ENCODE peak calls at places on chromosome 15, in four cellular contexts. X, H, Z and M are unnamed samples.

GRCh38 chr15:68696532-68697363 is 118.0 kb downstream of the CORO2B start:
- DNase-seq in X (no peak), H (no peak), Z (no peak), M (no peak)

GRCh38 chr15:26891448-26891881 is 24.6 kb downstream of the GABRA5 start:
- DNase-seq in H (no peak), X (no peak), Z (no peak), M (peak; percentile 12)

GRCh38 chr15:42155546-42156265 is 730 bp downstream of the PLA2G4F start:
- DNase-seq in Z (no peak), H (no peak), X (no peak), M (no peak)

GRCh38 chr15:83066034-83066760 is 855 bp downstream of the BTBD1 start:
- DNase-seq in H (no peak), X (no peak), Z (no peak), M (no peak)

GRCh38 chr15:86691091-86691490 is 611.4 kb downstream of the AGBL1 start:
- DNase-seq in Z (no peak), H (no peak), X (no peak), M (no peak)

GRCh38 chr15:41256577-41257038 is 25.5 kb downstream of the CHP1 start:
- DNase-seq in Z (no peak), H (no peak), X (no peak), M (no peak)

GRCh38 chr15:27730878-27731277 is 368.2 kb downstream of the OCA2 start:
- DNase-seq in X (no peak), H (no peak), Z (no peak), M (no peak)

GRCh38 chr15:80174017-80174746 is 21.4 kb downstream of the FAH start:
- DNase-seq in X (no peak), Z (no peak), H (no peak), M (no peak)

GRCh38 chr15:50798684-50799083 is 33.2 kb upstream of the SPPL2A start:
- DNase-seq in H (no peak), Z (no peak), X (no peak), M (no peak)

GRCh38 chr15:81032818-81033217 is 32.1 kb downstream of the TLNRD1 start:
- DNase-seq in H (no peak), Z (no peak), X (no peak), M (no peak)

GRCh38 chr15:48559270-48559669 is 86.2 kb downstream of the FBN1 start:
- DNase-seq in H (peak; percentile 57), X (peak; percentile 64), Z (no peak), M (no peak)

GRCh38 chr15:80179025-80179759 is 26.4 kb downstream of the FAH start:
- DNase-seq in H (peak; percentile 85), Z (no peak), X (no peak), M (peak; percentile 83)

GRCh38 chr15:70048196-70048565 is 49.5 kb downstream of the TLE3 start:
- DNase-seq in H (no peak), Z (no peak), X (peak; percentile 13), M (no peak)

GRCh38 chr15:31528846-31529245 is 202.2 kb downstream of the KLF13 start:
- DNase-seq in H (no peak), X (no peak), Z (no peak), M (no peak)

GRCh38 chr15:64619880-64620839 is 155.2 kb downstream of the RBPMS2 start:
- DNase-seq in X (no peak), Z (no peak), H (no peak), M (peak; percentile 60)

GRCh38 chr15:89136084-89136806 is 48.0 kb downstream of the ABHD2 start:
- DNase-seq in X (no peak), H (no peak), Z (no peak), M (no peak)

GRCh38 chr15:89129123-89129815 is 41.0 kb downstream of the ABHD2 start:
- DNase-seq in X (peak; percentile 60), Z (no peak), H (no peak), M (no peak)

GRCh38 chr15:89130194-89130593 is 41.9 kb downstream of the ABHD2 start:
- DNase-seq in H (no peak), X (no peak), Z (no peak), M (no peak)

GRCh38 chr15:89129816-89130134 is 41.5 kb downstream of the ABHD2 start:
- DNase-seq in X (no peak), Z (no peak), H (no peak), M (no peak)

DNA sequence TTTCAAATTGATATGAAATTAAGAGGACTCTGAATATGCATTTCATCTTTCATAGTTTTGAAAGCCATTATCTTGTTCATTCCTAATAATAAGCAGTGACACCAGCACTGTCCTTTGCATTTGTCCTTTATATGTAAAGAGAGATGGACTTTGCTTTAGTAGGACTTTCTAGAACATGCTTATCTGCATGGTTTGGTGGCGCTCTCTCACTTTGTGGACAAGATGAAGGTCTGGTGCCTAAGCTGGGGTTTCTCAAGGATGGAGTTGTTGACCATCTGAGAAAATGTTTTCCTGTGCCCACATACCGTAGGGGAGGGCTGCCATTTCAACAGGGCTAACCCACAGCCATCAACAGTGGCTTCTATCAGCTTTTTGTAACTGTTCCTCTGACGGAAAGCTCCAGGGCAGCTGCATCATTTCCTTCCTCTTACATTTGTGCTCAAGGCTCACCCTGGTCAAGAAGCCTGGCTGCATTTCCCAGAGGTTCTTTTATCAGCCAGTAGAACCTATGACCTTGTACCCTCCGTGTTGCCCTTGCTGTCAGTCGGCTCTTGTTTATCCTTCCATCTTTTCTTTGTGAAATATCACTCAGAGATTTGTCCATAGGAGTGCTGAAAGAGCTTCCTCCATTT is 44.5 kb downstream of the ABHD2 start:
- DNase-seq in X (no peak), Z (no peak), H (no peak), M (no peak)
- H3K27ac ChIP-seq in X (no peak overlapping the region), Z (no peak overlapping the region), H (no peak overlapping the region), M (no peak overlapping the region)

DNA sequence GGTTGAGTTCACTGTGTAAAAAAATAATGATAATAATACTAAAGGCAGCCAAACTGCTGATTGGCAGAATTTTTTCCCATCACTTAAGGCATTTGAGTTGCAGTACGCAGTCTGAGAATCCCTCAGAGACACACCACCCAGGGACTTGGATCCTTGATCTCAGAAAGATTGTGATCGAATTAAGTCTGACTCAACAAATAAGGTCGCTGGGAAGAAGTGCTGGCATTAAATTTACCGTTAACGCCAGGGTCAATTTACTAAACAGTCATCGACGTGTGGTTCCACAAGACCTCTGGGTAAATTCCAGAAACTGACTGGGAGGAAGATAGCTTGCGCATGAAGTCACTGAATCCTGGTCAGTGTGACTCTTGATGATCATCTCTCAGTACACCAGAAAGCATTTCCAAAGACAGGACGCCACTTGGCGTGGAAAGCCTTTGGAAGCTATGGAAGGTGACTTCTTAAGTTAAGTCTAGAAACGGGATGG is 48.3 kb upstream of the CGNL1 start:
- DNase-seq in Z (no peak), X (no peak), H (peak; percentile 90), M (no peak)
- H3K27ac ChIP-seq in Z (no peak overlapping the region), X (no peak overlapping the region), H (peak overlapping the region; percentile 74), M (no peak overlapping the region)

GRCh38 chr15:76006136-76006778 is 6.0 kb downstream of the NRG4 start:
- DNase-seq in Z (no peak), X (no peak), H (no peak), M (no peak)

GRCh38 chr15:76011611-76012010 is 613 bp downstream of the NRG4 start:
- DNase-seq in X (no peak), Z (no peak), H (no peak), M (no peak)

DNA sequence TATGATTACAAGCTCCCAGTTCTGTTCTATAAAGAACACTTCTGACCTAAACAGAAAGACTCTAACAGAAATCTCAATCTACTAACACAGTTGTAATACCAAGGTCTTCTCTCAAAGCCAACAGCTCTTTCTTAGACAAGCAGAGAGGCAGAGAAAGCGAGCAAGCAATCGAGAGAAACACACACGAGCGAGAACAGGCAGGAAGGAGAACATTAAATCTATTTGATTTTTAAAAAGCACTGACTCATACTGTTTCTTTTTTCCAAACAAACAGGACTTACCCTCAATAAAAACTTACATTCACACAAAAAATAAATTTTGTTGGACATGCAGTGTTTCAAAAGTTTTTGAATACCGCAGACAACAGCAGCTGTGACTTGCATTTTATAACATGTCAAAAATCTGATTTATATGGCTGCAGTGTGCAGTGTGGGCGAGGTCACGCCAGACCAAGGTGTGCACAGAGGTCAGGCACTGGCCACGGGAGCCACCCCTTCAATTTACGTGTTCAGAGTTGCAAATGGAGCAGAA is at the start of gene NRG4:
- DNase-seq in X (no peak), Z (peak; percentile 10), H (no peak), M (no peak)
- H3K27ac ChIP-seq in X (no peak within 1 kb of the TSS), Z (peak within 1 kb of the TSS; percentile 18), H (no peak within 1 kb of the TSS), M (peak within 1 kb of the TSS; percentile 31)

GRCh38 chr15:40083756-40084101 is 24.9 kb downstream of the BMF start:
- DNase-seq in Z (no peak), H (no peak), X (no peak), M (no peak)

GRCh38 chr15:40080847-40081246 is 27.8 kb downstream of the BMF start:
- DNase-seq in Z (no peak), H (no peak), X (no peak), M (no peak)

GRCh38 chr15:40082195-40082868 is 26.3 kb downstream of the BMF start:
- DNase-seq in H (no peak), Z (no peak), X (no peak), M (no peak)

GRCh38 chr15:40080104-40080503 is 28.6 kb downstream of the BMF start:
- DNase-seq in Z (no peak), X (no peak), H (no peak), M (no peak)

GRCh38 chr15:40081691-40082194 is 26.9 kb downstream of the BMF start:
- DNase-seq in Z (no peak), X (peak; percentile 71), H (no peak), M (no peak)
- H3K27ac ChIP-seq in Z (no peak overlapping the region), X (peak overlapping the region; percentile 23), H (peak overlapping the region; percentile 61), M (no peak overlapping the region)

GRCh38 chr15:72481015-72481659 is 7.0 kb downstream of the ARIH1 start:
- DNase-seq in Z (no peak), X (no peak), H (no peak), M (no peak)

GRCh38 chr15:72487070-72487797 is 13.1 kb downstream of the ARIH1 start:
- DNase-seq in Z (no peak), X (no peak), H (no peak), M (no peak)

GRCh38 chr15:72482275-72482674 is 8.1 kb downstream of the ARIH1 start:
- DNase-seq in X (no peak), H (no peak), Z (no peak), M (no peak)

GRCh38 chr15:72486144-72486543 is 12.0 kb downstream of the ARIH1 start:
- DNase-seq in Z (no peak), X (no peak), H (no peak), M (no peak)

GRCh38 chr15:72483279-72483678 is 9.1 kb downstream of the ARIH1 start:
- DNase-seq in Z (no peak), H (no peak), X (no peak), M (no peak)
- H3K27ac ChIP-seq in Z (no peak overlapping the region), H (no peak overlapping the region), X (no peak overlapping the region), M (no peak overlapping the region)